ENCODE peak calls at places on chromosomes 12 and 14, in four cellular contexts. One of them, this sample, is unnamed.

GRCh38 chr12:111758120-111758561 is 8.6 kb upstream of the ALDH2 start:
- DNase-seq in CD4-positive, alpha-beta memory T cell: no peak
- DNase-seq in activated effector memory CD4-positive, alpha-beta T cell treated with Interleukin-2 at 50 U/mL for 16 hours: no peak
- DNase-seq in AG08396: no peak
- DNase-seq in this sample: no peak

GRCh38 chr12:47268501-47269459 is 189.0 kb upstream of the AMIGO2 start:
- DNase-seq in AG08396: no peak
- DNase-seq in activated effector memory CD4-positive, alpha-beta T cell treated with Interleukin-2 at 50 U/mL for 16 hours: no peak
- DNase-seq in CD4-positive, alpha-beta memory T cell: no peak
- DNase-seq in this sample: no peak

GRCh38 chr12:131869871-131870418 is 24.5 kb upstream of the ULK1 start:
- DNase-seq in AG08396: peak
- DNase-seq in activated effector memory CD4-positive, alpha-beta T cell treated with Interleukin-2 at 50 U/mL for 16 hours: no peak
- DNase-seq in CD4-positive, alpha-beta memory T cell: no peak
- DNase-seq in this sample: no peak

GRCh38 chr14:88209273-88209672 is 113.8 kb downstream of the KCNK10 start:
- DNase-seq in AG08396: no peak
- DNase-seq in CD4-positive, alpha-beta memory T cell: no peak
- DNase-seq in activated effector memory CD4-positive, alpha-beta T cell treated with Interleukin-2 at 50 U/mL for 16 hours: no peak
- DNase-seq in this sample: no peak

GRCh38 chr14:55789442-55789841 is 209.4 kb downstream of the KTN1 start:
- DNase-seq in activated effector memory CD4-positive, alpha-beta T cell treated with Interleukin-2 at 50 U/mL for 16 hours: no peak
- DNase-seq in AG08396: no peak
- DNase-seq in CD4-positive, alpha-beta memory T cell: no peak
- DNase-seq in this sample: no peak

GRCh38 chr12:105206686-105207374 is 29.1 kb downstream of the APPL2 start:
- DNase-seq in activated effector memory CD4-positive, alpha-beta T cell treated with Interleukin-2 at 50 U/mL for 16 hours: no peak
- DNase-seq in CD4-positive, alpha-beta memory T cell: no peak
- DNase-seq in AG08396: no peak
- DNase-seq in this sample: no peak

GRCh38 chr12:104910196-104910840 is 47.8 kb downstream of the SLC41A2 start:
- DNase-seq in AG08396: peak
- DNase-seq in activated effector memory CD4-positive, alpha-beta T cell treated with Interleukin-2 at 50 U/mL for 16 hours: no peak
- DNase-seq in CD4-positive, alpha-beta memory T cell: no peak
- DNase-seq in this sample: no peak

GRCh38 chr14:99348816-99349609 is 77.0 kb upstream of the BCL11B start:
- DNase-seq in AG08396: no peak
- DNase-seq in activated effector memory CD4-positive, alpha-beta T cell treated with Interleukin-2 at 50 U/mL for 16 hours: no peak
- DNase-seq in CD4-positive, alpha-beta memory T cell: no peak
- DNase-seq in this sample: no peak

GRCh38 chr12:124992874-124993567 is 424 bp upstream of the BRI3BP start:
- DNase-seq in CD4-positive, alpha-beta memory T cell: peak
- DNase-seq in activated effector memory CD4-positive, alpha-beta T cell treated with Interleukin-2 at 50 U/mL for 16 hours: peak
- DNase-seq in AG08396: no peak
- DNase-seq in this sample: peak

GRCh38 chr14:75277796-75278421 is 719 bp upstream of the FOS start:
- DNase-seq in CD4-positive, alpha-beta memory T cell: peak
- DNase-seq in activated effector memory CD4-positive, alpha-beta T cell treated with Interleukin-2 at 50 U/mL for 16 hours: peak
- DNase-seq in AG08396: no peak
- DNase-seq in this sample: no peak

GRCh38 chr14:76236172-76237130 is 84.7 kb downstream of the GPATCH2L start:
- DNase-seq in CD4-positive, alpha-beta memory T cell: no peak
- DNase-seq in AG08396: no peak
- DNase-seq in activated effector memory CD4-positive, alpha-beta T cell treated with Interleukin-2 at 50 U/mL for 16 hours: no peak
- DNase-seq in this sample: no peak

GRCh38 chr14:100575266-100575995 is 11.8 kb downstream of the BEGAIN start:
- DNase-seq in CD4-positive, alpha-beta memory T cell: no peak
- DNase-seq in AG08396: no peak
- DNase-seq in activated effector memory CD4-positive, alpha-beta T cell treated with Interleukin-2 at 50 U/mL for 16 hours: no peak
- DNase-seq in this sample: no peak

GRCh38 chr12:118749656-118750055 is 231.7 kb upstream of the SRRM4 start:
- DNase-seq in AG08396: no peak
- DNase-seq in activated effector memory CD4-positive, alpha-beta T cell treated with Interleukin-2 at 50 U/mL for 16 hours: no peak
- DNase-seq in CD4-positive, alpha-beta memory T cell: no peak
- DNase-seq in this sample: no peak

GRCh38 chr12:119241049-119241448 is 62.3 kb downstream of the HSPB8 start:
- DNase-seq in activated effector memory CD4-positive, alpha-beta T cell treated with Interleukin-2 at 50 U/mL for 16 hours: no peak
- DNase-seq in AG08396: no peak
- DNase-seq in CD4-positive, alpha-beta memory T cell: no peak
- DNase-seq in this sample: no peak

GRCh38 chr12:68868043-68868790 is 60.2 kb downstream of the MDM2 start:
- DNase-seq in activated effector memory CD4-positive, alpha-beta T cell treated with Interleukin-2 at 50 U/mL for 16 hours: no peak
- DNase-seq in CD4-positive, alpha-beta memory T cell: no peak
- DNase-seq in AG08396: no peak
- DNase-seq in this sample: no peak

GRCh38 chr14:103123634-103124500 is 606 bp downstream of the TNFAIP2 start:
- DNase-seq in AG08396: peak
- DNase-seq in CD4-positive, alpha-beta memory T cell: no peak
- DNase-seq in activated effector memory CD4-positive, alpha-beta T cell treated with Interleukin-2 at 50 U/mL for 16 hours: no peak
- DNase-seq in this sample: no peak

GRCh38 chr14:104366931-104367810 is 212.4 kb upstream of the C14orf180 start:
- DNase-seq in CD4-positive, alpha-beta memory T cell: no peak
- DNase-seq in AG08396: no peak
- DNase-seq in activated effector memory CD4-positive, alpha-beta T cell treated with Interleukin-2 at 50 U/mL for 16 hours: no peak
- DNase-seq in this sample: no peak

GRCh38 chr12:118645219-118645618 is 268.9 kb downstream of the SUDS3 start:
- DNase-seq in activated effector memory CD4-positive, alpha-beta T cell treated with Interleukin-2 at 50 U/mL for 16 hours: no peak
- DNase-seq in AG08396: no peak
- DNase-seq in CD4-positive, alpha-beta memory T cell: no peak
- DNase-seq in this sample: no peak

GRCh38 chr12:54661048-54661447 is 12.9 kb upstream of the DCD start:
- DNase-seq in activated effector memory CD4-positive, alpha-beta T cell treated with Interleukin-2 at 50 U/mL for 16 hours: no peak
- DNase-seq in CD4-positive, alpha-beta memory T cell: no peak
- DNase-seq in AG08396: no peak
- DNase-seq in this sample: no peak

GRCh38 chr12:113186666-113187325 is 1.3 kb downstream of the RITA1 start:
- DNase-seq in activated effector memory CD4-positive, alpha-beta T cell treated with Interleukin-2 at 50 U/mL for 16 hours: no peak
- DNase-seq in AG08396: no peak
- DNase-seq in CD4-positive, alpha-beta memory T cell: no peak
- DNase-seq in this sample: no peak

GRCh38 chr12:30719060-30719459 is 23.4 kb upstream of the IPO8 start:
- DNase-seq in AG08396: peak
- DNase-seq in CD4-positive, alpha-beta memory T cell: no peak
- DNase-seq in activated effector memory CD4-positive, alpha-beta T cell treated with Interleukin-2 at 50 U/mL for 16 hours: no peak
- DNase-seq in this sample: no peak

GRCh38 chr12:1972260-1972659 is 32.0 kb downstream of the DCP1B start:
- DNase-seq in activated effector memory CD4-positive, alpha-beta T cell treated with Interleukin-2 at 50 U/mL for 16 hours: no peak
- DNase-seq in AG08396: no peak
- DNase-seq in CD4-positive, alpha-beta memory T cell: no peak
- DNase-seq in this sample: no peak

GRCh38 chr12:25332143-25332542 is 81.4 kb upstream of the KRAS start:
- DNase-seq in AG08396: no peak
- DNase-seq in activated effector memory CD4-positive, alpha-beta T cell treated with Interleukin-2 at 50 U/mL for 16 hours: no peak
- DNase-seq in CD4-positive, alpha-beta memory T cell: no peak
- DNase-seq in this sample: no peak

GRCh38 chr12:124461851-124462623 is 105.4 kb downstream of the NCOR2 start:
- DNase-seq in AG08396: no peak
- DNase-seq in activated effector memory CD4-positive, alpha-beta T cell treated with Interleukin-2 at 50 U/mL for 16 hours: no peak
- DNase-seq in CD4-positive, alpha-beta memory T cell: no peak
- DNase-seq in this sample: no peak

GRCh38 chr14:95075789-95076188 is 81.5 kb downstream of the DICER1 start:
- DNase-seq in CD4-positive, alpha-beta memory T cell: no peak
- DNase-seq in AG08396: no peak
- DNase-seq in activated effector memory CD4-positive, alpha-beta T cell treated with Interleukin-2 at 50 U/mL for 16 hours: no peak
- DNase-seq in this sample: no peak

GRCh38 chr14:65069874-65070709 is 32.2 kb downstream of the MAX start:
- DNase-seq in CD4-positive, alpha-beta memory T cell: no peak
- DNase-seq in AG08396: no peak
- DNase-seq in activated effector memory CD4-positive, alpha-beta T cell treated with Interleukin-2 at 50 U/mL for 16 hours: no peak
- DNase-seq in this sample: no peak

GRCh38 chr12:49332441-49332861 is 4.5 kb downstream of the C1QL4 start:
- DNase-seq in CD4-positive, alpha-beta memory T cell: no peak
- DNase-seq in AG08396: no peak
- DNase-seq in activated effector memory CD4-positive, alpha-beta T cell treated with Interleukin-2 at 50 U/mL for 16 hours: no peak
- DNase-seq in this sample: no peak

This sample was measured in naive thymus-derived CD4-positive, alpha-beta T cell.